ENCODE peak calls at places on chromosomes 2 and 18, in five cellular contexts. U is cardiac muscle cell, I is NCI-H1105, M is nephron progenitor cell, N is ovary. T is an unnamed sample.

GRCh38 chr2:9782197-9782719 is 61.0 kb upstream of the TAF1B start:
- DNase-seq in N (no peak), I (no peak), M (no peak), U (no peak), T (no peak)

GRCh38 chr2:69767034-69767433 is 25.1 kb downstream of the ANXA4 start:
- DNase-seq in I (no peak), U (no peak), N (no peak), M (no peak), T (no peak)

GRCh38 chr2:66569321-66569851 is 134.5 kb downstream of the MEIS1 start:
- DNase-seq in I (no peak), U (peak), M (peak), N (no peak), T (no peak)

GRCh38 chr2:38650717-38651116 is 15.2 kb upstream of the GALM start:
- DNase-seq in I (no peak), N (no peak), M (no peak), U (no peak), T (no peak)

GRCh38 chr2:88765154-88765948 is 73.9 kb downstream of the RPIA start:
- DNase-seq in M (peak), U (peak), N (no peak), I (no peak), T (no peak)

GRCh38 chr18:42614619-42615293 is 500.7 kb downstream of the RIT2 start:
- DNase-seq in M (no peak), I (peak), U (no peak), N (no peak), T (no peak)

GRCh38 chr2:240999873-241000541 is 1.6 kb downstream of the SNED1 start:
- DNase-seq in N (no peak), U (no peak), I (no peak), M (no peak), T (no peak)

GRCh38 chr2:77831068-77831467 is 308.9 kb upstream of the LRRTM4 start:
- DNase-seq in U (no peak), N (no peak), M (no peak), I (no peak), T (no peak)

GRCh38 chr2:229344151-229344551 is 73.1 kb upstream of the PID1 start:
- DNase-seq in I (no peak), M (no peak), U (no peak), N (no peak), T (no peak)

GRCh38 chr2:1487758-1488715 is 74.8 kb downstream of the TPO start:
- DNase-seq in I (no peak), M (no peak), U (peak), N (no peak), T (peak)

GRCh38 chr2:102078773-102079172 is 63.8 kb upstream of the IL1R1 start:
- DNase-seq in U (no peak), I (no peak), M (no peak), N (no peak), T (no peak)

GRCh38 chr2:63189026-63189425 is 138.4 kb downstream of the OTX1 start:
- DNase-seq in N (no peak), M (peak), I (no peak), U (peak), T (no peak)

GRCh38 chr18:34511435-34511834 is 198.7 kb upstream of the DTNA start:
- DNase-seq in U (no peak), I (no peak), M (no peak), N (no peak), T (no peak)

GRCh38 chr2:134445981-134446380 is 192.1 kb downstream of the MGAT5 start:
- DNase-seq in U (no peak), I (no peak), N (no peak), M (no peak), T (no peak)

GRCh38 chr2:69518836-69519235 is 81.6 kb upstream of the NFU1 start:
- DNase-seq in N (no peak), U (no peak), M (peak), I (no peak), T (peak)

GRCh38 chr2:126908721-126909177 is 10.1 kb downstream of the TEX51 start:
- DNase-seq in N (no peak), U (no peak), M (no peak), I (no peak), T (peak)

GRCh38 chr18:64095056-64095455 is 53.8 kb downstream of the LINC00305 start:
- DNase-seq in U (no peak), M (no peak), N (no peak), I (no peak), T (no peak)

T was measured in sciatic nerve.